ENCODE peak calls at places on chromosomes 16 and 17, in seven cellular contexts. Y, R, C, E, Q, U and I are unnamed samples.

GRCh38 chr17:74663566-74663965 is 40.0 kb upstream of the CD300E start:
- DNase-seq in Y (no peak), R (no peak), C (no peak), E (no peak), Q (no peak), U (no peak), I (no peak)

GRCh38 chr17:17650959-17651358 is 30.3 kb upstream of the RAI1 start:
- DNase-seq in Y (no peak), R (no peak), C (no peak), E (no peak), Q (no peak), U (no peak), I (no peak)

GRCh38 chr17:17343160-17343735 is 40.1 kb downstream of the NT5M start:
- DNase-seq in Y (no peak), R (peak; percentile 6), C (no peak), E (no peak), Q (no peak), U (no peak), I (peak; percentile 9)

GRCh38 chr16:2742323-2743006 is 10.0 kb upstream of the SRRM2 start:
- DNase-seq in Y (no peak), R (no peak), C (no peak), E (no peak), Q (no peak), U (no peak), I (no peak)

GRCh38 chr17:7023576-7024401 is 939 bp downstream of the BCL6B start:
- DNase-seq in Y (peak; percentile 94), R (peak; percentile 96), C (peak; percentile 98), E (peak; percentile 93), Q (peak; percentile 96), U (peak; percentile 82), I (peak; percentile 65)

GRCh38 chr17:73158133-73158532 is 6.7 kb upstream of the SSTR2 start:
- DNase-seq in Y (no peak), R (no peak), C (no peak), E (no peak), Q (no peak), U (no peak), I (no peak)

GRCh38 chr17:49035470-49036269 is 38.5 kb downstream of the IGF2BP1 start:
- DNase-seq in Y (peak; percentile 25), R (peak; percentile 52), C (peak; percentile 63), E (no peak), Q (peak; percentile 96), U (peak; percentile 71), I (no peak)

GRCh38 chr16:85570735-85571562 is 42.2 kb upstream of the GSE1 start:
- DNase-seq in Y (no peak), R (peak; percentile 50), C (peak; percentile 80), E (peak; percentile 12), Q (no peak), U (no peak), I (no peak)

GRCh38 chr16:1171001-1171400 is 18.1 kb downstream of the CACNA1H start:
- DNase-seq in Y (no peak), R (no peak), C (no peak), E (no peak), Q (no peak), U (no peak), I (no peak)

GRCh38 chr17:14161419-14161818 is 75.2 kb downstream of the CDRT15 start:
- DNase-seq in Y (no peak), R (no peak), C (no peak), E (no peak), Q (no peak), U (no peak), I (no peak)

GRCh38 chr17:62666801-62667591 is 39.5 kb downstream of the MRC2 start:
- DNase-seq in Y (no peak), R (no peak), C (no peak), E (no peak), Q (no peak), U (no peak), I (no peak)

GRCh38 chr16:14539156-14539555 is 90.9 kb downstream of the PARN start:
- DNase-seq in Y (no peak), R (no peak), C (no peak), E (no peak), Q (no peak), U (no peak), I (no peak)

GRCh38 chr16:56355786-56356275 is 69.5 kb downstream of the AMFR start:
- DNase-seq in Y (no peak), R (peak; percentile 11), C (no peak), E (no peak), Q (no peak), U (no peak), I (no peak)

GRCh38 chr16:21244798-21245197 is 11.3 kb downstream of the ANKS4B start:
- DNase-seq in Y (no peak), R (no peak), C (no peak), E (no peak), Q (no peak), U (no peak), I (no peak)

GRCh38 chr17:38554430-38555350 is 51.1 kb downstream of the SRCIN1 start:
- DNase-seq in Y (no peak), R (no peak), C (no peak), E (no peak), Q (no peak), U (no peak), I (no peak)

GRCh38 chr17:10019941-10020403 is 114.9 kb upstream of the RCVRN start:
- DNase-seq in Y (no peak), R (no peak), C (no peak), E (no peak), Q (peak; percentile 37), U (no peak), I (no peak)

GRCh38 chr17:7440113-7440822 is 956 bp downstream of the FGF11 start:
- DNase-seq in Y (peak; percentile 25), R (peak; percentile 93), C (peak; percentile 78), E (no peak), Q (peak; percentile 59), U (peak; percentile 35), I (peak; percentile 52)

GRCh38 chr17:48048321-48049140 is at the start of gene NFE2L1:
- DNase-seq in Y (peak; percentile 43), R (peak; percentile 94), C (peak; percentile 65), E (no peak), Q (no peak), U (peak; percentile 98), I (peak; percentile 95)

GRCh38 chr17:53058031-53058430 is 764.7 kb upstream of the KIF2B start:
- DNase-seq in Y (no peak), R (no peak), C (no peak), E (no peak), Q (no peak), U (peak; percentile 11), I (no peak)

GRCh38 chr16:15888072-15888976 is at the start of gene CEP20:
- DNase-seq in Y (peak; percentile 100), R (peak; percentile 100), C (peak; percentile 100), E (peak; percentile 99), Q (peak; percentile 99), U (peak; percentile 99), I (peak; percentile 98)

GRCh38 chr16:31382485-31383161 is 10.5 kb upstream of the ITGAD start:
- DNase-seq in Y (peak; percentile 67), R (peak; percentile 64), C (peak; percentile 81), E (peak; percentile 21), Q (peak; percentile 83), U (peak; percentile 59), I (peak; percentile 26)

GRCh38 chr17:72121164-72122001 is 563 bp downstream of the SOX9 start:
- DNase-seq in Y (no peak), R (no peak), C (no peak), E (no peak), Q (peak; percentile 54), U (peak; percentile 73), I (no peak)

GRCh38 chr17:43020030-43020621 is 2.1 kb downstream of the VAT1 start:
- DNase-seq in Y (no peak), R (peak; percentile 69), C (no peak), E (no peak), Q (peak; percentile 81), U (no peak), I (no peak)

GRCh38 chr17:45370949-45371413 is 54.2 kb upstream of the MAP3K14 start:
- DNase-seq in Y (no peak), R (peak; percentile 4), C (no peak), E (no peak), Q (no peak), U (peak; percentile 75), I (peak; percentile 72)

GRCh38 chr16:89443727-89444084 is 46.7 kb downstream of the ANKRD11 start:
- DNase-seq in Y (no peak), R (peak; percentile 47), C (no peak), E (no peak), Q (no peak), U (no peak), I (no peak)

GRCh38 chr16:83835972-83836566 is 28.3 kb downstream of the HSBP1 start:
- DNase-seq in Y (no peak), R (no peak), C (no peak), E (no peak), Q (no peak), U (peak; percentile 82), I (peak; percentile 77)

GRCh38 chr16:5175263-5175662 is 77.7 kb upstream of the EEF2KMT start:
- DNase-seq in Y (no peak), R (no peak), C (no peak), E (no peak), Q (no peak), U (no peak), I (no peak)

GRCh38 chr17:27940503-27940902 is 47.3 kb upstream of the LYRM9 start:
- DNase-seq in Y (no peak), R (no peak), C (no peak), E (no peak), Q (no peak), U (no peak), I (no peak)

GRCh38 chr17:2056221-2057129 is 1.6 kb downstream of the HIC1 start:
- DNase-seq in Y (peak; percentile 52), R (no peak), C (peak; percentile 67), E (peak; percentile 35), Q (peak; percentile 75), U (peak; percentile 70), I (no peak)

GRCh38 chr16:88068476-88069396 is 117.5 kb downstream of the BANP start:
- DNase-seq in Y (no peak), R (peak; percentile 3), C (no peak), E (no peak), Q (peak; percentile 18), U (no peak), I (no peak)

GRCh38 chr17:29747660-29748059 is 124.9 kb upstream of the CORO6 start:
- DNase-seq in Y (no peak), R (no peak), C (no peak), E (no peak), Q (no peak), U (no peak), I (no peak)